ENCODE peak calls at places on chromosomes 1 and 21, in ten cellular contexts. One of them, this sample, is unnamed.
A peak's percentile ranks its signal among the peaks of the same experiment; 100 is the strongest.

GRCh38 chr1:53656062-53656915 is 82.7 kb downstream of the GLIS1 start:
- DNase-seq in cardiac muscle cell: peak; percentile 48
- DNase-seq in GDM1: peak; percentile 11
- DNase-seq in AG09309: peak; percentile 92
- DNase-seq in HFFc6: peak; percentile 81
- DNase-seq in PC-3: no peak
- DNase-seq in mucosa of descending colon: no peak
- DNase-seq in bronchial epithelial cell: no peak
- DNase-seq in T-helper 2 cell: no peak
- DNase-seq in stimulated activated naive CD4-positive, alpha-beta T cell: no peak
- DNase-seq in this sample: peak; percentile 66

GRCh38 chr1:99598738-99599411 is 47.0 kb upstream of the PALMD start:
- DNase-seq in cardiac muscle cell: no peak
- DNase-seq in GDM1: no peak
- DNase-seq in AG09309: no peak
- DNase-seq in HFFc6: no peak
- DNase-seq in PC-3: no peak
- DNase-seq in mucosa of descending colon: no peak
- DNase-seq in bronchial epithelial cell: no peak
- DNase-seq in T-helper 2 cell: no peak
- DNase-seq in stimulated activated naive CD4-positive, alpha-beta T cell: no peak
- DNase-seq in this sample: no peak

GRCh38 chr1:39205102-39205780 is 746 bp downstream of the MACF1 start:
- DNase-seq in cardiac muscle cell: peak; percentile 77
- DNase-seq in GDM1: peak; percentile 80
- DNase-seq in AG09309: no peak
- DNase-seq in HFFc6: peak; percentile 88
- DNase-seq in PC-3: peak; percentile 35
- DNase-seq in mucosa of descending colon: peak; percentile 44
- DNase-seq in bronchial epithelial cell: peak; percentile 83
- DNase-seq in T-helper 2 cell: peak; percentile 58
- DNase-seq in stimulated activated naive CD4-positive, alpha-beta T cell: no peak
- DNase-seq in this sample: peak; percentile 62

GRCh38 chr1:84698718-84699117 is 8.5 kb upstream of the SSX2IP start:
- DNase-seq in cardiac muscle cell: peak; percentile 86
- DNase-seq in GDM1: no peak
- DNase-seq in AG09309: peak; percentile 75
- DNase-seq in HFFc6: peak; percentile 96
- DNase-seq in PC-3: peak; percentile 90
- DNase-seq in mucosa of descending colon: no peak
- DNase-seq in bronchial epithelial cell: peak; percentile 93
- DNase-seq in T-helper 2 cell: no peak
- DNase-seq in stimulated activated naive CD4-positive, alpha-beta T cell: no peak
- DNase-seq in this sample: peak; percentile 66

GRCh38 chr21:39082656-39083376 is 100.4 kb downstream of the PSMG1 start:
- DNase-seq in cardiac muscle cell: no peak
- DNase-seq in GDM1: no peak
- DNase-seq in AG09309: no peak
- DNase-seq in HFFc6: no peak
- DNase-seq in PC-3: peak; percentile 45
- DNase-seq in mucosa of descending colon: peak; percentile 56
- DNase-seq in bronchial epithelial cell: peak; percentile 64
- DNase-seq in T-helper 2 cell: no peak
- DNase-seq in stimulated activated naive CD4-positive, alpha-beta T cell: no peak
- DNase-seq in this sample: no peak

GRCh38 chr1:96710708-96711477 is 10.7 kb upstream of the PTBP2 start:
- DNase-seq in cardiac muscle cell: no peak
- DNase-seq in GDM1: no peak
- DNase-seq in AG09309: no peak
- DNase-seq in HFFc6: peak; percentile 10
- DNase-seq in PC-3: peak; percentile 27
- DNase-seq in mucosa of descending colon: no peak
- DNase-seq in bronchial epithelial cell: peak; percentile 81
- DNase-seq in T-helper 2 cell: no peak
- DNase-seq in stimulated activated naive CD4-positive, alpha-beta T cell: no peak
- DNase-seq in this sample: no peak

GRCh38 chr1:87279966-87280535 is 48.6 kb upstream of the LMO4 start:
- DNase-seq in cardiac muscle cell: peak; percentile 21
- DNase-seq in GDM1: no peak
- DNase-seq in AG09309: no peak
- DNase-seq in HFFc6: peak; percentile 16
- DNase-seq in PC-3: peak; percentile 45
- DNase-seq in mucosa of descending colon: no peak
- DNase-seq in bronchial epithelial cell: peak; percentile 15
- DNase-seq in T-helper 2 cell: no peak
- DNase-seq in stimulated activated naive CD4-positive, alpha-beta T cell: no peak
- DNase-seq in this sample: no peak

GRCh38 chr1:227764019-227764391 is 28.8 kb downstream of the SNAP47 start:
- DNase-seq in cardiac muscle cell: no peak
- DNase-seq in GDM1: no peak
- DNase-seq in AG09309: no peak
- DNase-seq in HFFc6: peak; percentile 82
- DNase-seq in PC-3: peak; percentile 96
- DNase-seq in mucosa of descending colon: no peak
- DNase-seq in bronchial epithelial cell: peak; percentile 57
- DNase-seq in T-helper 2 cell: no peak
- DNase-seq in stimulated activated naive CD4-positive, alpha-beta T cell: no peak
- DNase-seq in this sample: no peak

GRCh38 chr1:68107771-68108170 is 57.3 kb upstream of the DIRAS3 start:
- DNase-seq in cardiac muscle cell: peak; percentile 54
- DNase-seq in GDM1: no peak
- DNase-seq in AG09309: no peak
- DNase-seq in HFFc6: peak; percentile 30
- DNase-seq in PC-3: peak; percentile 70
- DNase-seq in mucosa of descending colon: no peak
- DNase-seq in bronchial epithelial cell: no peak
- DNase-seq in T-helper 2 cell: no peak
- DNase-seq in stimulated activated naive CD4-positive, alpha-beta T cell: no peak
- DNase-seq in this sample: peak; percentile 81

GRCh38 chr1:224783006-224783651 is 146.3 kb upstream of the DNAH14 start:
- DNase-seq in cardiac muscle cell: no peak
- DNase-seq in GDM1: no peak
- DNase-seq in AG09309: no peak
- DNase-seq in HFFc6: no peak
- DNase-seq in PC-3: peak; percentile 50
- DNase-seq in mucosa of descending colon: no peak
- DNase-seq in bronchial epithelial cell: no peak
- DNase-seq in T-helper 2 cell: no peak
- DNase-seq in stimulated activated naive CD4-positive, alpha-beta T cell: no peak
- DNase-seq in this sample: no peak

GRCh38 chr1:26531651-26532131 is 2.1 kb downstream of the RPS6KA1 start:
- DNase-seq in cardiac muscle cell: no peak
- DNase-seq in GDM1: no peak
- DNase-seq in AG09309: no peak
- DNase-seq in HFFc6: no peak
- DNase-seq in PC-3: no peak
- DNase-seq in mucosa of descending colon: peak; percentile 68
- DNase-seq in bronchial epithelial cell: peak; percentile 38
- DNase-seq in T-helper 2 cell: no peak
- DNase-seq in stimulated activated naive CD4-positive, alpha-beta T cell: no peak
- DNase-seq in this sample: no peak

GRCh38 chr1:167871331-167871730 is 42.6 kb downstream of the ADCY10 start:
- DNase-seq in cardiac muscle cell: no peak
- DNase-seq in GDM1: no peak
- DNase-seq in AG09309: no peak
- DNase-seq in HFFc6: peak; percentile 12
- DNase-seq in PC-3: no peak
- DNase-seq in mucosa of descending colon: no peak
- DNase-seq in bronchial epithelial cell: no peak
- DNase-seq in T-helper 2 cell: no peak
- DNase-seq in stimulated activated naive CD4-positive, alpha-beta T cell: no peak
- DNase-seq in this sample: no peak

GRCh38 chr1:25502957-25503356 is 40.4 kb upstream of the LDLRAP1 start:
- DNase-seq in cardiac muscle cell: no peak
- DNase-seq in GDM1: no peak
- DNase-seq in AG09309: no peak
- DNase-seq in HFFc6: peak; percentile 10
- DNase-seq in PC-3: no peak
- DNase-seq in mucosa of descending colon: no peak
- DNase-seq in bronchial epithelial cell: peak; percentile 55
- DNase-seq in T-helper 2 cell: no peak
- DNase-seq in stimulated activated naive CD4-positive, alpha-beta T cell: no peak
- DNase-seq in this sample: no peak

GRCh38 chr21:17501107-17502006 is 11.5 kb upstream of the CXADR start:
- DNase-seq in cardiac muscle cell: no peak
- DNase-seq in GDM1: no peak
- DNase-seq in AG09309: no peak
- DNase-seq in HFFc6: no peak
- DNase-seq in PC-3: peak; percentile 77
- DNase-seq in mucosa of descending colon: no peak
- DNase-seq in bronchial epithelial cell: peak; percentile 44
- DNase-seq in T-helper 2 cell: no peak
- DNase-seq in stimulated activated naive CD4-positive, alpha-beta T cell: no peak
- DNase-seq in this sample: no peak

GRCh38 chr1:26744075-26744958 is 43.4 kb upstream of the PIGV start:
- DNase-seq in cardiac muscle cell: peak; percentile 91
- DNase-seq in GDM1: peak; percentile 89
- DNase-seq in AG09309: no peak
- DNase-seq in HFFc6: peak; percentile 89
- DNase-seq in PC-3: peak; percentile 75
- DNase-seq in mucosa of descending colon: peak; percentile 82
- DNase-seq in bronchial epithelial cell: peak; percentile 97
- DNase-seq in T-helper 2 cell: peak; percentile 57
- DNase-seq in stimulated activated naive CD4-positive, alpha-beta T cell: peak; percentile 69
- DNase-seq in this sample: no peak

GRCh38 chr1:8396912-8397406 is 79.0 kb downstream of the SLC45A1 start:
- DNase-seq in cardiac muscle cell: peak; percentile 96
- DNase-seq in GDM1: no peak
- DNase-seq in AG09309: peak; percentile 98
- DNase-seq in HFFc6: peak; percentile 98
- DNase-seq in PC-3: peak; percentile 97
- DNase-seq in mucosa of descending colon: no peak
- DNase-seq in bronchial epithelial cell: peak; percentile 99
- DNase-seq in T-helper 2 cell: no peak
- DNase-seq in stimulated activated naive CD4-positive, alpha-beta T cell: no peak
- DNase-seq in this sample: no peak

This sample was measured in COLO829.